ENCODE peak calls at places on chromosomes 6 and 20, in eight cellular contexts. R, S, G, I, U, M, X and A are unnamed samples.

GRCh38 chr6:163956571-163957407 is 542.3 kb downstream of the QKI start:
- DNase-seq in M (peak), R (peak), I (peak), U (peak), X (peak), S (peak), G (peak), A (peak)

GRCh38 chr20:8082999-8083398 is 49.1 kb upstream of the PLCB1 start:
- DNase-seq in S (no peak), U (no peak), G (no peak), R (no peak), X (no peak), I (no peak), M (no peak), A (no peak)

GRCh38 chr6:33254591-33254990 is 17.1 kb downstream of the VPS52 start:
- DNase-seq in X (no peak), G (no peak), U (no peak), I (no peak), R (no peak), S (no peak), M (no peak), A (no peak)

GRCh38 chr6:15791401-15792137 is 128.7 kb upstream of the DTNBP1 start:
- DNase-seq in G (no peak), I (peak), M (no peak), U (no peak), S (no peak), R (no peak), X (peak), A (no peak)

GRCh38 chr20:38229376-38230252 is 30.9 kb downstream of the KIAA1755 start:
- DNase-seq in G (no peak), I (no peak), U (no peak), X (peak), M (no peak), S (no peak), R (no peak), A (no peak)

GRCh38 chr6:17417817-17418216 is 24.4 kb downstream of the CAP2 start:
- DNase-seq in G (no peak), I (no peak), M (no peak), U (no peak), R (no peak), S (no peak), X (no peak), A (no peak)

GRCh38 chr6:159116343-159116742 is 52.9 kb upstream of the FNDC1 start:
- DNase-seq in I (peak), R (no peak), M (no peak), X (no peak), U (no peak), G (no peak), S (peak), A (no peak)

GRCh38 chr20:57802877-57803717 is 93.3 kb upstream of the PMEPA1 start:
- DNase-seq in R (no peak), G (no peak), M (no peak), X (no peak), I (no peak), S (no peak), U (no peak), A (no peak)

GRCh38 chr6:159758031-159759001 is 3.5 kb upstream of the ACAT2 start:
- DNase-seq in S (no peak), G (peak), M (no peak), I (no peak), X (peak), U (no peak), R (no peak), A (no peak)

GRCh38 chr6:29790626-29791025 is 37.0 kb upstream of the HLA-G start:
- DNase-seq in U (no peak), X (no peak), G (peak), S (no peak), M (no peak), R (no peak), I (no peak), A (no peak)

GRCh38 chr20:46681032-46681854 is 8.0 kb downstream of the TP53RK start:
- DNase-seq in U (peak), I (peak), R (peak), X (peak), M (peak), S (peak), G (no peak), A (peak)

GRCh38 chr6:105886812-105887513 is 199.2 kb upstream of the PRDM1 start:
- DNase-seq in U (no peak), S (no peak), R (no peak), X (no peak), I (no peak), G (no peak), M (no peak), A (no peak)

GRCh38 chr6:55868910-55869479 is 6.4 kb downstream of the BMP5 start:
- DNase-seq in S (no peak), U (peak), X (no peak), G (peak), R (no peak), M (no peak), I (no peak), A (peak)

GRCh38 chr6:44292661-44293365 is 20.3 kb downstream of the AARS2 start:
- DNase-seq in S (no peak), I (no peak), G (no peak), M (no peak), R (no peak), X (no peak), U (no peak), A (no peak)

GRCh38 chr6:44286747-44287146 is 16.5 kb downstream of the TMEM151B start:
- DNase-seq in G (no peak), U (no peak), R (no peak), M (no peak), I (no peak), X (no peak), S (no peak), A (no peak)

GRCh38 chr6:44289726-44290125 is 19.5 kb downstream of the TMEM151B start:
- DNase-seq in G (no peak), S (no peak), R (no peak), U (no peak), X (no peak), I (no peak), M (no peak), A (no peak)

GRCh38 chr6:44294832-44295791 is 18.0 kb downstream of the AARS2 start:
- DNase-seq in S (no peak), M (no peak), U (no peak), X (no peak), R (no peak), G (no peak), I (no peak), A (no peak)

DNA sequence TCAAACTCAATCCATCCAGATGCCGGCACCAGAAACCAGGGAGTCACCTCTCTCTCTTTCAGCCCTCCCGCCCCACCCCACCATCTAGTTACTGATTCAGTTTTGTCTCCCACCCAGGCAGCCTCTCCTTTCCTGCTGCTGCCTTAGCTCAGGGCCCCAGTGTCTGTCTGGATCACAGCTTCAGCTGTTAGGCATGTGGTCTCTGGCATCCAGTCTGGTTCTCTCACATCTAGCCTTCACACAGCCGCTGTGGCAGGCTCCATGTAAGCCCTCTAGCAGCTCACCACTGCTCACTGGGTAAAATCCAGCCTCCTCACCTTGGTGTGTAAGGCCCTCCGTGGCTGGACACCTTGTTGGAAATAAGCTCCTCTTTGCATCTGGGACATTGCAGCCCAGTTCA is 21.3 kb downstream of the AARS2 start:
- DNase-seq in M (no peak), I (no peak), X (no peak), S (no peak), R (no peak), U (no peak), G (no peak), A (no peak)
- TF ChIP-seq POLR2A in M (no peak), I (no peak), X (no peak), S (no peak), R (no peak), U (no peak), G (no peak), A (no peak)

DNA sequence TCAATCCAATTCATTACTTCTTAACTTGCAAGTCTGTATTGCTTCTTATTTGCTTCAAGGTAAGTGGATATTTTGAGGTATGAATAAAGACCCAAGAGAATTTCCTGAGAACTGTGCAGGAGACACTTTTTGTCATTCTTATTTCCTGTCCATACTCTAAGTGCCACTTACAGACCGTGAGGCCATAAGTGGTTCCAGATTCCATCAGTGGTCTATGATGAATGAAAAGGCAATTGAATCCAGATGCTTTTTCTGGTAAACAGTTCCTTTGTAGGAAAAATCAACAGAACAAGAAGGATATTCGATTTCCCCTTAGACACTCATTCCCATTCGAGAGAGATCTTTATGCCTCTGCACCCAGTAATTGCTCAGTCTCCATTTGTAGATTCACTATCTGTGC is 58.3 kb upstream of the PDE10A start:
- DNase-seq in R (no peak), S (no peak), U (no peak), M (no peak), I (no peak), X (no peak), G (no peak), A (no peak)
- TF ChIP-seq POLR2AphosphoS5 in R (no peak), S (no peak), U (no peak), M (no peak), I (no peak), X (no peak), G (no peak), A (no peak)

GRCh38 chr6:1940381-1940780 is 305.0 kb downstream of the GMDS start:
- DNase-seq in I (no peak), U (no peak), R (no peak), M (peak), G (no peak), X (no peak), S (no peak), A (peak)
- TF ChIP-seq POLR2A in I (no peak), U (no peak), R (no peak), M (no peak), G (no peak), X (no peak), S (no peak), A (no peak)

GRCh38 chr6:42522021-42522420 is 41.8 kb upstream of the UBR2 start:
- DNase-seq in S (no peak), X (no peak), G (no peak), R (no peak), I (no peak), U (no peak), M (no peak), A (no peak)
- TF ChIP-seq POLR2AphosphoS5 in S (no peak), X (no peak), G (no peak), R (no peak), I (no peak), U (no peak), M (no peak), A (no peak)

GRCh38 chr20:63940472-63941266 is 15.5 kb downstream of the UCKL1 start:
- DNase-seq in U (no peak), R (no peak), I (no peak), X (no peak), M (no peak), G (no peak), S (no peak), A (no peak)
- TF ChIP-seq POLR2A in U (no peak), R (no peak), I (no peak), X (no peak), M (no peak), G (no peak), S (no peak), A (peak)